ENCODE peak calls at places on chromosomes 16 and 17, in four cellular contexts. One of them, this sample, is unnamed.

GRCh38 chr17:74547736-74548135 is 1.8 kb upstream of the CD300C start:
- DNase-seq in substantia nigra: no peak
- DNase-seq in keratinocyte: no peak
- DNase-seq in CD4-positive, CD25-positive, alpha-beta regulatory T cell: no peak
- DNase-seq in this sample: no peak

GRCh38 chr17:61805399-61805798 is 57.9 kb downstream of the BRIP1 start:
- DNase-seq in CD4-positive, CD25-positive, alpha-beta regulatory T cell: no peak
- DNase-seq in keratinocyte: peak; percentile 11
- DNase-seq in substantia nigra: no peak
- DNase-seq in this sample: no peak

GRCh38 chr17:46024590-46024989 is 25.5 kb downstream of the STH start:
- DNase-seq in CD4-positive, CD25-positive, alpha-beta regulatory T cell: no peak
- DNase-seq in keratinocyte: no peak
- DNase-seq in substantia nigra: no peak
- DNase-seq in this sample: no peak

GRCh38 chr16:53080345-53081031 is 25.7 kb downstream of the CHD9 start:
- DNase-seq in keratinocyte: peak; percentile 60
- DNase-seq in CD4-positive, CD25-positive, alpha-beta regulatory T cell: no peak
- DNase-seq in substantia nigra: no peak
- DNase-seq in this sample: peak; percentile 76

GRCh38 chr16:19186403-19186802 is 18.4 kb downstream of the SYT17 start:
- DNase-seq in substantia nigra: no peak
- DNase-seq in CD4-positive, CD25-positive, alpha-beta regulatory T cell: no peak
- DNase-seq in keratinocyte: no peak
- DNase-seq in this sample: no peak

GRCh38 chr17:66021757-66022156 is 170.2 kb downstream of the CEP112 start:
- DNase-seq in keratinocyte: no peak
- DNase-seq in substantia nigra: no peak
- DNase-seq in CD4-positive, CD25-positive, alpha-beta regulatory T cell: no peak
- DNase-seq in this sample: no peak

GRCh38 chr16:12551946-12552345 is 251.7 kb downstream of the CPPED1 start:
- DNase-seq in substantia nigra: no peak
- DNase-seq in keratinocyte: no peak
- DNase-seq in CD4-positive, CD25-positive, alpha-beta regulatory T cell: no peak
- DNase-seq in this sample: no peak

GRCh38 chr16:30519120-30520049 is 7.0 kb downstream of the ZNF768 start:
- DNase-seq in keratinocyte: no peak
- DNase-seq in CD4-positive, CD25-positive, alpha-beta regulatory T cell: no peak
- DNase-seq in substantia nigra: no peak
- DNase-seq in this sample: no peak

GRCh38 chr16:51245306-51245705 is 94.2 kb upstream of the SALL1 start:
- DNase-seq in substantia nigra: no peak
- DNase-seq in CD4-positive, CD25-positive, alpha-beta regulatory T cell: no peak
- DNase-seq in keratinocyte: no peak
- DNase-seq in this sample: no peak

GRCh38 chr16:75044800-75045361 is 46.1 kb downstream of the ZNRF1 start:
- DNase-seq in keratinocyte: no peak
- DNase-seq in CD4-positive, CD25-positive, alpha-beta regulatory T cell: no peak
- DNase-seq in substantia nigra: no peak
- DNase-seq in this sample: no peak

GRCh38 chr16:14042706-14043105 is 28.4 kb upstream of the MRTFB start:
- DNase-seq in CD4-positive, CD25-positive, alpha-beta regulatory T cell: no peak
- DNase-seq in keratinocyte: no peak
- DNase-seq in substantia nigra: no peak
- DNase-seq in this sample: no peak

GRCh38 chr17:19301274-19301946 is 61.1 kb downstream of the B9D1 start:
- DNase-seq in keratinocyte: no peak
- DNase-seq in substantia nigra: no peak
- DNase-seq in CD4-positive, CD25-positive, alpha-beta regulatory T cell: no peak
- DNase-seq in this sample: no peak

GRCh38 chr17:63477471-63478440 is 895 bp downstream of the ACE start:
- DNase-seq in CD4-positive, CD25-positive, alpha-beta regulatory T cell: no peak
- DNase-seq in keratinocyte: no peak
- DNase-seq in substantia nigra: no peak
- DNase-seq in this sample: no peak

GRCh38 chr16:20904507-20905079 is 4.0 kb downstream of the LYRM1 start:
- DNase-seq in substantia nigra: no peak
- DNase-seq in keratinocyte: peak; percentile 73
- DNase-seq in CD4-positive, CD25-positive, alpha-beta regulatory T cell: peak; percentile 44
- DNase-seq in this sample: peak; percentile 48

GRCh38 chr16:74982303-74982702 is 2.6 kb downstream of the WDR59 start:
- DNase-seq in CD4-positive, CD25-positive, alpha-beta regulatory T cell: no peak
- DNase-seq in keratinocyte: no peak
- DNase-seq in substantia nigra: no peak
- DNase-seq in this sample: no peak

GRCh38 chr16:17228048-17228707 is 242.6 kb downstream of the XYLT1 start:
- DNase-seq in keratinocyte: no peak
- DNase-seq in substantia nigra: no peak
- DNase-seq in CD4-positive, CD25-positive, alpha-beta regulatory T cell: no peak
- DNase-seq in this sample: no peak

GRCh38 chr16:49857423-49858181 is 1.7 kb upstream of the ZNF423 start:
- DNase-seq in keratinocyte: no peak
- DNase-seq in CD4-positive, CD25-positive, alpha-beta regulatory T cell: peak; percentile 36
- DNase-seq in substantia nigra: peak; percentile 7
- DNase-seq in this sample: no peak

GRCh38 chr17:5500247-5500803 is 14.0 kb downstream of the MIS12 start:
- DNase-seq in CD4-positive, CD25-positive, alpha-beta regulatory T cell: peak; percentile 6
- DNase-seq in substantia nigra: no peak
- DNase-seq in keratinocyte: no peak
- DNase-seq in this sample: no peak

GRCh38 chr16:46743232-46743719 is 4.9 kb downstream of the MYLK3 start:
- DNase-seq in substantia nigra: no peak
- DNase-seq in keratinocyte: no peak
- DNase-seq in CD4-positive, CD25-positive, alpha-beta regulatory T cell: no peak
- DNase-seq in this sample: no peak

GRCh38 chr17:8057691-8058114 is 18.8 kb downstream of the ALOX15B start:
- DNase-seq in substantia nigra: peak; percentile 37
- DNase-seq in CD4-positive, CD25-positive, alpha-beta regulatory T cell: peak; percentile 76
- DNase-seq in keratinocyte: peak; percentile 49
- DNase-seq in this sample: no peak

GRCh38 chr17:17837380-17837821 is 615 bp upstream of the SREBF1 start:
- DNase-seq in CD4-positive, CD25-positive, alpha-beta regulatory T cell: no peak
- DNase-seq in substantia nigra: no peak
- DNase-seq in keratinocyte: no peak
- DNase-seq in this sample: no peak

GRCh38 chr17:57945999-57946797 is 9.0 kb downstream of the CUEDC1 start:
- DNase-seq in keratinocyte: no peak
- DNase-seq in CD4-positive, CD25-positive, alpha-beta regulatory T cell: no peak
- DNase-seq in substantia nigra: no peak
- DNase-seq in this sample: peak; percentile 80

GRCh38 chr17:68435876-68436842 is 21.1 kb downstream of the WIPI1 start:
- DNase-seq in keratinocyte: peak; percentile 40
- DNase-seq in CD4-positive, CD25-positive, alpha-beta regulatory T cell: peak; percentile 85
- DNase-seq in substantia nigra: peak; percentile 57
- DNase-seq in this sample: no peak

GRCh38 chr17:29622337-29623282 is at the start of gene CORO6:
- DNase-seq in substantia nigra: peak; percentile 52
- DNase-seq in keratinocyte: no peak
- DNase-seq in CD4-positive, CD25-positive, alpha-beta regulatory T cell: peak; percentile 62
- DNase-seq in this sample: no peak

GRCh38 chr16:14529010-14529669 is 100.9 kb downstream of the PARN start:
- DNase-seq in substantia nigra: peak; percentile 49
- DNase-seq in CD4-positive, CD25-positive, alpha-beta regulatory T cell: peak; percentile 52
- DNase-seq in keratinocyte: peak; percentile 59
- DNase-seq in this sample: peak; percentile 67

GRCh38 chr17:10698116-10698818 is 873 bp downstream of the ADPRM start:
- DNase-seq in CD4-positive, CD25-positive, alpha-beta regulatory T cell: no peak
- DNase-seq in keratinocyte: no peak
- DNase-seq in substantia nigra: no peak
- DNase-seq in this sample: no peak

GRCh38 chr16:11386054-11386680 is 40.9 kb downstream of the RMI2 start:
- DNase-seq in CD4-positive, CD25-positive, alpha-beta regulatory T cell: no peak
- DNase-seq in keratinocyte: no peak
- DNase-seq in substantia nigra: no peak
- DNase-seq in this sample: no peak

GRCh38 chr16:15440852-15441251 is 6.5 kb downstream of the BMERB1 start:
- DNase-seq in keratinocyte: no peak
- DNase-seq in CD4-positive, CD25-positive, alpha-beta regulatory T cell: no peak
- DNase-seq in substantia nigra: no peak
- DNase-seq in this sample: peak; percentile 64

GRCh38 chr17:19766421-19767270 is 18.5 kb upstream of the ALDH3A1 start:
- DNase-seq in CD4-positive, CD25-positive, alpha-beta regulatory T cell: peak; percentile 75
- DNase-seq in substantia nigra: peak; percentile 82
- DNase-seq in keratinocyte: no peak
- DNase-seq in this sample: no peak

GRCh38 chr17:13365331-13365730 is 236.4 kb downstream of the HS3ST3A1 start:
- DNase-seq in keratinocyte: no peak
- DNase-seq in substantia nigra: no peak
- DNase-seq in CD4-positive, CD25-positive, alpha-beta regulatory T cell: no peak
- DNase-seq in this sample: no peak

GRCh38 chr17:59791603-59792457 is 84.4 kb downstream of the VMP1 start:
- DNase-seq in keratinocyte: no peak
- DNase-seq in CD4-positive, CD25-positive, alpha-beta regulatory T cell: no peak
- DNase-seq in substantia nigra: no peak
- DNase-seq in this sample: no peak

DNA sequence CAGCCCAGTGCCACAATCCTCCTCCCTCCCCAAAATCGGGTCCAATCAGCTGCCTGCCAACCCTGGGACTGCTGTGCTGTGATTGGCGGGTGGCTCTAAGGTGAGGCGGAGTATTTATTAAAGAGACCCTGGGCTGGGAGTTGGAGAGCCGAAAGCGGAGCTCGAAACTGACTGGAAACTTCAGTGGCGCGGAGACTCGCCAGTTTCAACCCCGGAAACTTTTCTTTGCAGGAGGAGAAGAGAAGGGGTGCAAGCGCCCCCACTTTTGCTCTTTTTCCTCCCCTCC is at the start of gene SOX9:
- DNase-seq in substantia nigra: peak; percentile 93
- DNase-seq in keratinocyte: peak; percentile 80
- DNase-seq in CD4-positive, CD25-positive, alpha-beta regulatory T cell: no peak
- DNase-seq in this sample: peak; percentile 90
- H3K27ac ChIP-seq in substantia nigra: peak within 1 kb of the TSS; percentile 79
- H3K27ac ChIP-seq in keratinocyte: peak within 1 kb of the TSS; percentile 83
- H3K27ac ChIP-seq in CD4-positive, CD25-positive, alpha-beta regulatory T cell: no peak within 1 kb of the TSS
- H3K27ac ChIP-seq in this sample: peak within 1 kb of the TSS; percentile 79

DNA sequence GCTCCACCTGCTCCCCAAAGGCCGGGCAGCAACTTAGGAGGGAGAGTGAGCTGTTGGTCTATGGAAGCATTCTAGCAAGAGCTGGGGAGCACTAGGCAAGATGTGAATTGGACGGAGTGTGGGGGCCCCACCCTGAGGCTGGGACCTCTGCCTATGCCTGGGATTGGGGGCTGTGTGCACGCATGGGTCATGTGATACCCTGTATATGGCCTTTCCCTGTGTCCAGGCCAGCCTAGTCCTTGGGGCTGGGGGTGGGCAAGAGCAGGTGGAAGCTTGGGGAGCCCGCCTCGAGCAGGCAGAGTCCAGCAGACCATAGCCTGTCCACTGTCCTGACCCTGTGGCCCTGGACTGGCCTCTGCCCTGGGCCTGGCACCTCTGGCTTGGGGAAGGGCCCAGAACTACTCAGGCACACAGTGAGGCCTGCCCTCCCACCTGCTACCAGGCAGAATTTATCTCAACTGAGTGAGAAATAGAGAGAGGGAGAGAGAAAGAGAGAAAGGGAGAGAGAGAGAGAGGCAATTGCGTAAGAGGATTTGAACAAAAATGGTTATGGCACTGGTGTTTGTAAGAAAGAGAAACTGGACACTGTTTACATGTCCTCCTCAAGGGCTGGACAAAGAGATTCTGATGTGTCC is 19.1 kb downstream of the PDP2 start:
- DNase-seq in substantia nigra: no peak
- DNase-seq in CD4-positive, CD25-positive, alpha-beta regulatory T cell: no peak
- DNase-seq in keratinocyte: no peak
- DNase-seq in this sample: no peak
- H3K27ac ChIP-seq in substantia nigra: no peak overlapping the region
- H3K27ac ChIP-seq in CD4-positive, CD25-positive, alpha-beta regulatory T cell: no peak overlapping the region
- H3K27ac ChIP-seq in keratinocyte: no peak overlapping the region
- H3K27ac ChIP-seq in this sample: peak overlapping the region; percentile 84

GRCh38 chr17:33046361-33047255 is 55.0 kb downstream of the SPACA3 start:
- DNase-seq in CD4-positive, CD25-positive, alpha-beta regulatory T cell: no peak
- DNase-seq in substantia nigra: no peak
- DNase-seq in keratinocyte: no peak
- DNase-seq in this sample: no peak
- H3K27ac ChIP-seq in CD4-positive, CD25-positive, alpha-beta regulatory T cell: no peak overlapping the region
- H3K27ac ChIP-seq in substantia nigra: no peak overlapping the region
- H3K27ac ChIP-seq in keratinocyte: no peak overlapping the region
- H3K27ac ChIP-seq in this sample: no peak overlapping the region

GRCh38 chr17:78689029-78689428 is 93.0 kb downstream of the CYTH1 start:
- DNase-seq in CD4-positive, CD25-positive, alpha-beta regulatory T cell: no peak
- DNase-seq in keratinocyte: no peak
- DNase-seq in substantia nigra: no peak
- DNase-seq in this sample: no peak

GRCh38 chr17:78687944-78688343 is 94.1 kb downstream of the CYTH1 start:
- DNase-seq in CD4-positive, CD25-positive, alpha-beta regulatory T cell: no peak
- DNase-seq in substantia nigra: no peak
- DNase-seq in keratinocyte: no peak
- DNase-seq in this sample: no peak

GRCh38 chr17:78683031-78683961 is 98.8 kb downstream of the CYTH1 start:
- DNase-seq in CD4-positive, CD25-positive, alpha-beta regulatory T cell: no peak
- DNase-seq in keratinocyte: no peak
- DNase-seq in substantia nigra: no peak
- DNase-seq in this sample: no peak

GRCh38 chr17:78684026-78684425 is 98.0 kb downstream of the CYTH1 start:
- DNase-seq in CD4-positive, CD25-positive, alpha-beta regulatory T cell: no peak
- DNase-seq in keratinocyte: no peak
- DNase-seq in substantia nigra: no peak
- DNase-seq in this sample: no peak

DNA sequence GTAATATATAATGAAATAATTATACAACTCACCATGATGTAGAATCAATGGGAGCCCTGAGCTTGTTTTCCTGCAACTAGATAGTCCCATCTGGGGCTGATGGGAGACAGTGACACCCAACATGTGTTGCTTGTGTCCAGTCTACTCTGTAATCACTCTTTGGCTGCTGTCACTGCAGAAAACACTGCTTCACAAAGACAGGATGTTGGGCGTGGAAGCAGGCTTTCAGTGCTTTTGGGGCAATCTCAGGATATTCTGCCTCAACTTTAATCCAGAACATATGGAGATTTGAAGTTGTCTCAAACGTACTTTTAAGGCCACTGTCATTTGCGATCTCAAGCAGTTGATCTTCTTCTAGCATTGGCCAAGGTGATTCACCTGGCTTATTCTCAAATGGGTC is 94.9 kb downstream of the CYTH1 start:
- DNase-seq in CD4-positive, CD25-positive, alpha-beta regulatory T cell: no peak
- DNase-seq in substantia nigra: no peak
- DNase-seq in keratinocyte: no peak
- DNase-seq in this sample: no peak
- H3K27ac ChIP-seq in CD4-positive, CD25-positive, alpha-beta regulatory T cell: no peak overlapping the region
- H3K27ac ChIP-seq in substantia nigra: no peak overlapping the region
- H3K27ac ChIP-seq in keratinocyte: no peak overlapping the region
- H3K27ac ChIP-seq in this sample: no peak overlapping the region

GRCh38 chr16:85899444-85899843 is 482 bp downstream of the IRF8 start:
- DNase-seq in substantia nigra: no peak
- DNase-seq in CD4-positive, CD25-positive, alpha-beta regulatory T cell: no peak
- DNase-seq in keratinocyte: no peak
- DNase-seq in this sample: no peak
- H3K27ac ChIP-seq in substantia nigra: no peak overlapping the region
- H3K27ac ChIP-seq in CD4-positive, CD25-positive, alpha-beta regulatory T cell: no peak overlapping the region
- H3K27ac ChIP-seq in keratinocyte: no peak overlapping the region
- H3K27ac ChIP-seq in this sample: no peak overlapping the region

DNA sequence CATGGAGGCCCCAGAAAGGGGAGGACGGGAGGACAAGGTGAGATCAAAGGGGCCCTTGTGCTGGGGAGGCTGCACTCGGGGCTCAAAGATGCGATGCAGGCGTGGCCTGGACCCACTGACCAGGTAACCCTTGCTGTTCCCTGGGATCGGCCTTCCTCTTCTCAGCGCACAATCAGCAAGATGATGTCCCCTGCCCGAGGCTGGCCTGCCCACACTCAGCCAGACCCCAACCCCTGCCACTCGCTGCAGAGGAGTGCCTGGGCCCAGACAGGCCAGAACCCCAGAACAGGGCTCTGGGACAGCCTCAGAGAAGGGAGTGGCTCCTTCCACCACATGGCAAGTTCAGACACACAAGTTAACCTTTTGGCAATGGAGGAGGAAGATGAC is 14.8 kb downstream of the KIFC3 start:
- DNase-seq in CD4-positive, CD25-positive, alpha-beta regulatory T cell: no peak
- DNase-seq in substantia nigra: no peak
- DNase-seq in keratinocyte: no peak
- DNase-seq in this sample: no peak
- H3K27ac ChIP-seq in CD4-positive, CD25-positive, alpha-beta regulatory T cell: no peak overlapping the region
- H3K27ac ChIP-seq in substantia nigra: peak overlapping the region; percentile 68
- H3K27ac ChIP-seq in keratinocyte: no peak overlapping the region
- H3K27ac ChIP-seq in this sample: no peak overlapping the region